ENCODE peak calls at places on chromosomes 1 and 21, in five cellular contexts. J is tibial artery, T is gastrocnemius medialis, E is body of pancreas, F is cardiac muscle cell. U is an unnamed sample. For H3K4me1, the result is how much of the 10 kb centered on the place peaks cover.

GRCh38 chr1:5936621-5937372 is 55.4 kb downstream of the NPHP4 start:
- DNase-seq in J (no peak), E (no peak), F (no peak), T (no peak), U (no peak)

GRCh38 chr1:116820362-116820761 is 66.1 kb downstream of the CD2 start:
- DNase-seq in T (no peak), F (no peak), E (peak), J (no peak), U (no peak)

GRCh38 chr1:41102208-41102607 is 80.7 kb upstream of the SLFNL1 start:
- DNase-seq in F (no peak), T (peak), J (peak), E (peak), U (peak)

GRCh38 chr1:230289350-230289644 is 136.8 kb downstream of the PGBD5 start:
- DNase-seq in T (peak), F (no peak), J (no peak), E (no peak), U (no peak)

GRCh38 chr1:31409946-31410858 is 2.8 kb upstream of the SERINC2 start:
- DNase-seq in J (no peak), F (no peak), E (no peak), T (no peak), U (no peak)

GRCh38 chr21:26801524-26801923 is 43.7 kb downstream of the ADAMTS1 start:
- DNase-seq in J (no peak), E (no peak), F (no peak), T (no peak), U (no peak)

GRCh38 chr1:55362558-55362957 is 147.4 kb upstream of the USP24 start:
- DNase-seq in E (no peak), J (peak), T (peak), F (no peak), U (no peak)

GRCh38 chr1:227766015-227766634 is 30.9 kb downstream of the SNAP47 start:
- DNase-seq in F (no peak), J (no peak), T (peak), E (peak), U (no peak)

GRCh38 chr1:183910780-183911179 is 105.9 kb downstream of the RGL1 start:
- DNase-seq in F (no peak), E (no peak), J (no peak), T (no peak), U (no peak)

DNA sequence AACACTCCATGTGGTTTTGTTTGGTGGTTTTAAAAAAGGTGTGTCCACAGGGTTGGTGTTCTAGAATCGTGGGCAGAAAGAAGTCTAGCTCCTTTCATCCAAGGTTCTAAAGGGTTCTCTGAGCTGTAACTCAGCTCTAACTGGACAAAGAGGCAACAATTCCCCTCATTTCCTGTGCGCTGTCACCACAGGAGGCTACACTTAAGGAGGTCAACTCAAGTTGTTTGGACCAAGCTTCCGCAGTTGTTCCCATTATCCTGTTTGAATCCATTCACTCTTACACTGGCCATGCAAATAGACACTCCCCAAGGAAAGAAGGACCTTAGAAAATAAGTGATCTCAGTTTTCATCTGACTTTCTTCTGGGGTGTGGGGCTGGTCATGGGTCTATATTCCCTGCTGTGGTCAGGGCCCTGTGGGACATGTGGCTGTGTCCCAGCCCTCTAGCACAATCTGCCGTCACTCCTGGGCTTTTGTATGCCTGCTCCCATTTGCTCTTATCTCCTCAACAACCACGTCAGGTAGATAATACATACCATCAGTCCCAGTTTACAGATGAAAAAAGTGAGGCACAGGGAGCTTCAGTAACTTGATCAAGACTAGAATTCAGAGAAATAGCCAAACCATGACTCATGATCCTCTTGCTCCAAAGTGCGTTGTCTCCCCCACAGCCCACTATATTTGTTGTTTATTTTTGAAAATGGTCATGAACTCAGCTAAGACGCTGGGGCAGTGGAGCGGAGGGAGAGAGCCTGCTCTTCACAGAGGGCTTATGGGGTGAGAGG is 103.6 kb downstream of the RHOU start:
- DNase-seq in F (no peak), E (no peak), J (no peak), T (no peak), U (no peak)
- H3K27ac ChIP-seq in F (no peak), E (peak), J (no peak), T (peak), U (no peak)

GRCh38 chr1:107831921-107832320 is 133.1 kb downstream of the VAV3 start:
- DNase-seq in E (no peak), J (no peak), T (no peak), F (no peak), U (no peak)
- H3K4me1 ChIP-seq in E (under half), J (under half), T (under half), F (under half), U (under half)

DNA sequence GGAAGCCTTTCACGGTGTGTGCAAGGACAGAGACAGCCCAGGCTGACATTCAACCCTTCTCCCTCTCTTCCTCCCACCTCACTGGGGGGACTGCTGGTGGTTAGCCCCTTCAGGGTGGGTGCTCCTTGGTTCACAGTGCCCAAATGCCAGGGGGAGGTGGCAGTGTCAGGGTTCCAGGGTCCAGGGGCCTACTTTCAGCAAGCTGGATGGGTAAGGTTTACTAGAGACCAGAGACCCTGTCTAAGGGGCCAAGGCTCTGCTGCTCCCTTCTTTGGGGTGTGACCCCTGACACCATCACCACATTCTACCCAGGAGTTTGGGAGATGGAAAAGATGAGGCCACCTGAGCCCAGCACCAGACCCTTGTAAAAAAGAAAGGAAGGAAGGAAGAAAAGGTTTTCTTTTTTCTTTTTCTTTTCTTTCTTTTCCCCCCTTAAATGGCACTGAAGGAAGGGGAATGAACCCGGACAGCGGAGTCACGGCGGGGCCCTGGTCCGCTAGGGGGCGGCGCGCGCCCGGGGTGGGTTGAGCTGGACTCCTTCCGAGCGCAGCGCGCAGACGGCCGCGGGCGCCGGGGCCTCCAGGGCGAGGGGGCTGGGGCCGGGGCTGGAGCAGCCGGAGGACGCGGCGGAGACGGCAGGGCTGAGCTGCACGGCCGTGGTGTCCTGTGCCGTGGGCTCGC is 18.8 kb downstream of the KNCN start:
- DNase-seq in T (peak), J (peak), F (peak), E (peak), U (peak)
- H3K4me3 ChIP-seq in T (peak), J (peak), F (peak), E (no peak), U (peak)

GRCh38 chr1:200526709-200527612 is 93.6 kb downstream of the KIF14 start:
- DNase-seq in J (no peak), F (no peak), E (no peak), T (no peak), U (no peak)

GRCh38 chr1:200528838-200529565 is 91.5 kb downstream of the KIF14 start:
- DNase-seq in F (no peak), T (no peak), E (no peak), J (no peak), U (no peak)

GRCh38 chr1:200524092-200524491 is 96.5 kb downstream of the KIF14 start:
- DNase-seq in E (no peak), J (no peak), T (no peak), F (no peak), U (no peak)

GRCh38 chr1:200527670-200528069 is 92.9 kb downstream of the KIF14 start:
- DNase-seq in F (no peak), J (no peak), T (no peak), E (no peak), U (no peak)

GRCh38 chr1:200525167-200526123 is 95.1 kb downstream of the KIF14 start:
- DNase-seq in T (no peak), J (no peak), F (no peak), E (no peak), U (no peak)
- H3K27ac ChIP-seq in T (no peak), J (no peak), F (no peak), E (no peak), U (no peak)

DNA sequence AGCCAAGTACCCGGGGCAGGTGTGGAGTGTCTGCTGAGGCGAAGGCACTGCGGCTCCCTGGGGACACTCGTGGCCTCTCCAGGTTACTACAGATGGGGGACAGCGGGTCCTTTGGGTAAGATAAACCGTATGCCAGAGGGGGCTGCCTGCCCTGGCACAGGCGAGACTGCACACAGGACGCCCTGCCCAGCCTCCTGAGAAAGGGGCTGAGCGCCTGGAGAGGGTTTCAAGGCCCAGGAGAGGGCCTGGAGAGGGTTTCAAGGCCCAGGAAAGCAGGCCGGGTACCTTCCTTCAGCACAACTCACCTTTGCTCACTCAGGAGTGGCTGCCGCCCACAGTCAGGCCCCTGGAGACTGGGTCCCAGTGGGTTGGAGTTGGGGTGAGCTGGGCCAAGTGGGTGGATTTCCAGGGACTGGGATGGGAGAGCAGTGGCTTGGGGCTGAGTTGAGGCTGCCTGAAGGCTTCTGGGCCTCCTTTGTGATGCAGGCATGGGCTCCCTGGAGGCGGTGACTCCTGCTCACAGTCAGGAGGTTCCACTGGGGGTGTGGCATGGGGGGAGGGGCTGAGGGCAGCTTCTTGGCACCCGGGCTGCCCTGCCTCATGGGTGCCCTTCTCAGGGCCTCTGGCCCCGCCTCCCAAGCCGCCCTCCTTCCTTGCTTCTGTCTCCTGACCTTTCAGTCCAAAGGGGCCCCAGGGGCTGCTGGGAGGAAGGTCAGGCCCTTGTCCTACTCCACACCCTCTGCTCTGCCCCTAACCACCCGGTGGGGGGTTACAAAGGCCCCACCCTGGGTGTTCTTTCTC is at the start of gene MMEL1:
- DNase-seq in E (no peak), J (no peak), T (no peak), F (no peak), U (no peak)
- H3K4me1 ChIP-seq in E (under half), J (under half), T (under half), F (under half), U (under half)

GRCh38 chr1:100415217-100415778 is 63.0 kb downstream of the CDC14A start:
- DNase-seq in E (no peak), J (no peak), F (no peak), T (no peak), U (no peak)

GRCh38 chr1:100412980-100413379 is 60.7 kb downstream of the CDC14A start:
- DNase-seq in E (no peak), J (no peak), F (no peak), T (no peak), U (no peak)

GRCh38 chr1:100411019-100411418 is 58.7 kb downstream of the CDC14A start:
- DNase-seq in T (no peak), E (no peak), J (no peak), F (no peak), U (no peak)

GRCh38 chr1:100411574-100411973 is 59.3 kb downstream of the CDC14A start:
- DNase-seq in T (no peak), F (no peak), J (no peak), E (no peak), U (no peak)

GRCh38 chr1:100414693-100415092 is 62.4 kb downstream of the CDC14A start:
- DNase-seq in F (no peak), J (no peak), E (no peak), T (no peak), U (no peak)
- H3K4me3 ChIP-seq in F (no peak), J (no peak), E (no peak), T (no peak), U (no peak)

GRCh38 chr1:32990887-32991286 is 26.3 kb upstream of the RNF19B start:
- DNase-seq in E (no peak), J (peak), F (no peak), T (no peak), U (no peak)

GRCh38 chr1:32991819-32992488 is 27.3 kb upstream of the RNF19B start:
- DNase-seq in T (no peak), E (no peak), F (no peak), J (peak), U (no peak)

GRCh38 chr1:32993215-32993566 is 28.6 kb upstream of the RNF19B start:
- DNase-seq in T (no peak), F (no peak), J (no peak), E (no peak), U (no peak)

GRCh38 chr1:32992489-32993214 is 28.0 kb upstream of the RNF19B start:
- DNase-seq in E (peak), F (peak), T (peak), J (peak), U (peak)

GRCh38 chr1:32991386-32991785 is 26.8 kb upstream of the RNF19B start:
- DNase-seq in J (no peak), F (no peak), E (no peak), T (no peak), U (no peak)
- H3K27ac ChIP-seq in J (peak), F (no peak), E (no peak), T (peak), U (no peak)

U was measured in psoas muscle.